ENCODE peak calls at places on chromosomes 2 and 18, in four cellular contexts. One of them, this sample, is unnamed.

GRCh38 chr18:37270046-37270665 is 295.4 kb downstream of the CELF4 start:
- DNase-seq in AG10803: peak
- DNase-seq in HCT116: no peak
- DNase-seq in WTC11: peak
- DNase-seq in this sample: peak

GRCh38 chr2:105518897-105519296 is 120.0 kb upstream of the FHL2 start:
- DNase-seq in WTC11: no peak
- DNase-seq in AG10803: no peak
- DNase-seq in HCT116: no peak
- DNase-seq in this sample: no peak

GRCh38 chr2:10709290-10709939 is 12.0 kb upstream of the ATP6V1C2 start:
- DNase-seq in HCT116: peak
- DNase-seq in WTC11: peak
- DNase-seq in AG10803: no peak
- DNase-seq in this sample: no peak

GRCh38 chr2:96325038-96325883 is at the start of gene ITPRIPL1:
- DNase-seq in HCT116: no peak
- DNase-seq in AG10803: no peak
- DNase-seq in WTC11: peak
- DNase-seq in this sample: peak

GRCh38 chr18:30748541-30748940 is 294.0 kb downstream of the DSC3 start:
- DNase-seq in HCT116: no peak
- DNase-seq in WTC11: no peak
- DNase-seq in AG10803: no peak
- DNase-seq in this sample: no peak

GRCh38 chr2:63842149-63843061 is 709 bp downstream of the UGP2 start:
- DNase-seq in WTC11: no peak
- DNase-seq in AG10803: peak
- DNase-seq in HCT116: no peak
- DNase-seq in this sample: peak

GRCh38 chr18:73408434-73408833 is 540.6 kb upstream of the NETO1 start:
- DNase-seq in HCT116: no peak
- DNase-seq in AG10803: peak
- DNase-seq in WTC11: peak
- DNase-seq in this sample: no peak

GRCh38 chr2:157898591-157898996 is 22.5 kb upstream of the ACVR1 start:
- DNase-seq in AG10803: peak
- DNase-seq in HCT116: peak
- DNase-seq in WTC11: no peak
- DNase-seq in this sample: no peak

GRCh38 chr2:113218283-113219091 is 44.7 kb downstream of the PSD4 start:
- DNase-seq in HCT116: no peak
- DNase-seq in AG10803: peak
- DNase-seq in WTC11: no peak
- DNase-seq in this sample: no peak

GRCh38 chr2:224596289-224596688 is 11.1 kb upstream of the CUL3 start:
- DNase-seq in HCT116: no peak
- DNase-seq in WTC11: no peak
- DNase-seq in AG10803: no peak
- DNase-seq in this sample: no peak
- TF ChIP-seq CTCF in HCT116: no peak
- TF ChIP-seq CTCF in WTC11: no peak
- TF ChIP-seq CTCF in AG10803: no peak
- TF ChIP-seq CTCF in this sample: no peak

GRCh38 chr18:50967714-50968661 is at the start of gene ELAC1:
- DNase-seq in HCT116: peak
- DNase-seq in WTC11: peak
- DNase-seq in AG10803: peak
- DNase-seq in this sample: peak
- TF ChIP-seq CTCF in HCT116: no peak
- TF ChIP-seq CTCF in WTC11: no peak
- TF ChIP-seq CTCF in AG10803: no peak
- TF ChIP-seq CTCF in this sample: no peak

GRCh38 chr2:51722311-51722710 is 690.4 kb upstream of the NRXN1 start:
- DNase-seq in WTC11: no peak
- DNase-seq in HCT116: no peak
- DNase-seq in AG10803: peak
- DNase-seq in this sample: no peak
- TF ChIP-seq CTCF in WTC11: no peak
- TF ChIP-seq CTCF in HCT116: no peak
- TF ChIP-seq CTCF in AG10803: no peak
- TF ChIP-seq CTCF in this sample: no peak

GRCh38 chr18:24397694-24398365 is at the start of gene OSBPL1A:
- DNase-seq in AG10803: peak
- DNase-seq in WTC11: peak
- DNase-seq in HCT116: peak
- DNase-seq in this sample: peak
- TF ChIP-seq CTCF in AG10803: no peak
- TF ChIP-seq CTCF in WTC11: no peak
- TF ChIP-seq CTCF in HCT116: no peak
- TF ChIP-seq CTCF in this sample: no peak

GRCh38 chr2:134228493-134228903 is 25.4 kb upstream of the MGAT5 start:
- DNase-seq in AG10803: no peak
- DNase-seq in HCT116: no peak
- DNase-seq in WTC11: no peak
- DNase-seq in this sample: no peak
- TF ChIP-seq CTCF in AG10803: peak
- TF ChIP-seq CTCF in HCT116: peak
- TF ChIP-seq CTCF in WTC11: peak
- TF ChIP-seq CTCF in this sample: peak

GRCh38 chr2:160019374-160020098 is 42.9 kb downstream of the PLA2R1 start:
- DNase-seq in AG10803: no peak
- DNase-seq in HCT116: no peak
- DNase-seq in WTC11: no peak
- DNase-seq in this sample: no peak

GRCh38 chr2:160022162-160022561 is 40.3 kb downstream of the PLA2R1 start:
- DNase-seq in WTC11: no peak
- DNase-seq in AG10803: no peak
- DNase-seq in HCT116: no peak
- DNase-seq in this sample: no peak
- TF ChIP-seq CTCF in WTC11: peak
- TF ChIP-seq CTCF in AG10803: peak
- TF ChIP-seq CTCF in HCT116: peak
- TF ChIP-seq CTCF in this sample: no peak

DNA sequence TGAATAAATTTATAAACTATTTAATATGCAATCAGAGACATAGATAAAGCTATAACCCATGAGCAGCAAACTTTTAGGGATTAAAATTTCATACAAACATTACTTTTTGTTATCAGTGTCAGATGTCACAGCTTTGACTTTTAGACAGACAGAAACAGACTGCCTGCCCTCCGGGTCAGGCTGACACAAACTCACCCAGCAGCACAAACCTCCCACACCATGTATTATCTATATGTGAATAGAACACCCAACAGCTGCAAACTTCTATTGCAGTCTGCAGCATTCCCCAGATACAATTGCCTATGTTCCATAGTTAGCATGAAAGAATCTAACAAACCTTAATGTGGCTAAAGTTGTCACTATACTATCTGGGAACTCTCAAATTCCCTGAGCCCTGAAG is 214.6 kb downstream of the ZNF385B start:
- DNase-seq in WTC11: no peak
- DNase-seq in HCT116: no peak
- DNase-seq in AG10803: no peak
- DNase-seq in this sample: no peak
- TF ChIP-seq CTCF in WTC11: no peak
- TF ChIP-seq CTCF in HCT116: no peak
- TF ChIP-seq CTCF in AG10803: no peak
- TF ChIP-seq CTCF in this sample: no peak

GRCh38 chr18:79846936-79847557 is 49.3 kb downstream of the KCNG2 start:
- DNase-seq in HCT116: no peak
- DNase-seq in WTC11: no peak
- DNase-seq in AG10803: no peak
- DNase-seq in this sample: no peak

GRCh38 chr18:79847606-79848293 is 50.0 kb downstream of the KCNG2 start:
- DNase-seq in WTC11: no peak
- DNase-seq in HCT116: no peak
- DNase-seq in AG10803: no peak
- DNase-seq in this sample: no peak

GRCh38 chr18:79848294-79848578 is 50.5 kb downstream of the KCNG2 start:
- DNase-seq in WTC11: no peak
- DNase-seq in AG10803: no peak
- DNase-seq in HCT116: no peak
- DNase-seq in this sample: no peak

GRCh38 chr18:79849328-79850207 is 51.8 kb downstream of the KCNG2 start:
- DNase-seq in WTC11: no peak
- DNase-seq in HCT116: no peak
- DNase-seq in AG10803: no peak
- DNase-seq in this sample: no peak

DNA sequence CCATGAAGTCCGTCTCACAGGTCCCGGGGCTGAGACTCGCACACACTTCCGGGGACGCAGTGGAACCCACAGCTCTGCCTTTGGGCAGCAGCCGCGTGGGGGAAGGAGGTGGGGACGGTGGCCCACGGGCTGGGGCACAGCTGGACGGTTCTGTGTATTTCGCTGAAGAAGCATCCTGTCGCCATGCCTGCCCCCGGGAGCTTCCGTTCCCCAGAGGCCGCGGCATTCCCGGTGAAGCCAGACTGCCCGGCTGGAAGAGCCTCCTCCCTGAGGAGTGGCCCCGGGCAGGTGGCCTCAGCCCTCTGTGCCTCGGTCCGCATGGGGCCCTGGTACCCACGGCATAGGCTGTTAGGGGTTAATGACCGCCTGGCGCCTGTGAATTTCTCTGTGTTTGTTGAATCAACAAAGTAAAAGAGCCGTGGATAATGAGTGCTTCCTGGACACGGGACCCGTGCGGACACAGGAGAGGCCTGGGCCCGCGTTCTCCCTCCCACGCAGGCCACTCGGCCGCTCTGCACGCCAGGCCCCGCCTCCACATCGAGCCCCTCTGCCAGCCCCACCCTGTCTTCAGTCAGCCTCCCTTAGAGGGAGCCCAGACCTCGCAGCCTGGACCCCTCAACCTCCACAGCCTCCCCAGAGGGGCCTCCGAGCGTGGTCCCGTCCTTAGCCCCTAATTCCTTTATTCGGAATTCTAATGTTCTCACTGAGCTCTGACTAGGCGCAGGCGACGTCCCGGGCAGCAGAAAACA is 51.0 kb downstream of the KCNG2 start:
- DNase-seq in AG10803: no peak
- DNase-seq in HCT116: no peak
- DNase-seq in WTC11: no peak
- DNase-seq in this sample: no peak
- TF ChIP-seq CTCF in AG10803: no peak
- TF ChIP-seq CTCF in HCT116: no peak
- TF ChIP-seq CTCF in WTC11: no peak
- TF ChIP-seq CTCF in this sample: no peak

GRCh38 chr2:29236074-29236473 is 120.9 kb downstream of the CLIP4 start:
- DNase-seq in AG10803: no peak
- DNase-seq in WTC11: no peak
- DNase-seq in HCT116: no peak
- DNase-seq in this sample: no peak

GRCh38 chr2:29241341-29241740 is 126.1 kb downstream of the CLIP4 start:
- DNase-seq in WTC11: no peak
- DNase-seq in AG10803: no peak
- DNase-seq in HCT116: no peak
- DNase-seq in this sample: no peak

GRCh38 chr2:29239209-29239960 is 124.2 kb downstream of the CLIP4 start:
- DNase-seq in HCT116: no peak
- DNase-seq in AG10803: no peak
- DNase-seq in WTC11: no peak
- DNase-seq in this sample: no peak

GRCh38 chr2:29235411-29235810 is 120.2 kb downstream of the CLIP4 start:
- DNase-seq in WTC11: no peak
- DNase-seq in HCT116: no peak
- DNase-seq in AG10803: no peak
- DNase-seq in this sample: no peak

DNA sequence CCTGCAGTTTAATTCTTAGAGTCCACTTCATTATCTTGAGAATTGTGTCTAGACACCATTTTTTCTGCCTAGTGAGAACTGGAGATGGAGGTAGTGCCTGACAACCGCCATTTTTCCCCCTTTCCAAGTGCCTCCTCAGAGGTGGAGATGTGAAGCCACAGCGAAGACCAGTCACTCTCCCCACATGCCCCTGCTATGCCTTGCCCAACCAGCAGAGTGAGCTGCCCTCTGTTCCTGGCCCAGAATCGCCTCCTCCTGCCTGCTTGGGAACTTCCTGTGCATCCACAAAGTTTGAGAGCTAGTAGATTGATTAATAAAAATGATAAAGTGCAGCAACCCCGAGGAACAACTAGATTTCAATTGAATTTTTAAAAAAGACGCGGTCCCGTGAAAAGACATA is 123.3 kb downstream of the CLIP4 start:
- DNase-seq in AG10803: peak
- DNase-seq in HCT116: peak
- DNase-seq in WTC11: peak
- DNase-seq in this sample: no peak
- TF ChIP-seq CTCF in AG10803: peak
- TF ChIP-seq CTCF in HCT116: peak
- TF ChIP-seq CTCF in WTC11: peak
- TF ChIP-seq CTCF in this sample: no peak